ENCODE peak calls at places on chromosome 1, in four cellular contexts. One of them, this sample, is unnamed.

GRCh38 chr1:232622981-232623380 is 7.0 kb downstream of the SIPA1L2 start:
- DNase-seq in IMR-90: no peak
- DNase-seq in H1: peak
- DNase-seq in H9: peak
- DNase-seq in this sample: peak

GRCh38 chr1:35832515-35832914 is 24.7 kb downstream of the AGO4 start:
- DNase-seq in H9: no peak
- DNase-seq in IMR-90: peak
- DNase-seq in H1: no peak
- DNase-seq in this sample: no peak

GRCh38 chr1:90149101-90149500 is 154.2 kb downstream of the ZNF326 start:
- DNase-seq in H1: no peak
- DNase-seq in H9: no peak
- DNase-seq in IMR-90: no peak
- DNase-seq in this sample: no peak

GRCh38 chr1:245822997-245823396 is 668.2 kb downstream of the KIF26B start:
- DNase-seq in IMR-90: peak
- DNase-seq in H9: no peak
- DNase-seq in H1: no peak
- DNase-seq in this sample: peak

GRCh38 chr1:110581637-110582036 is 24.5 kb downstream of the KCNA2 start:
- DNase-seq in H1: no peak
- DNase-seq in IMR-90: no peak
- DNase-seq in H9: no peak
- DNase-seq in this sample: no peak

GRCh38 chr1:116712510-116712909 is 41.7 kb upstream of the CD2 start:
- DNase-seq in H9: peak
- DNase-seq in IMR-90: no peak
- DNase-seq in H1: no peak
- DNase-seq in this sample: no peak

GRCh38 chr1:219523411-219523810 is 89.5 kb downstream of the ZC3H11B start:
- DNase-seq in IMR-90: no peak
- DNase-seq in H1: no peak
- DNase-seq in H9: no peak
- DNase-seq in this sample: no peak

GRCh38 chr1:221284028-221284427 is 404.8 kb downstream of the HLX start:
- DNase-seq in H9: no peak
- DNase-seq in IMR-90: peak
- DNase-seq in H1: no peak
- DNase-seq in this sample: no peak

GRCh38 chr1:229229137-229229720 is 41.7 kb upstream of the RAB4A start:
- DNase-seq in H1: no peak
- DNase-seq in H9: peak
- DNase-seq in IMR-90: no peak
- DNase-seq in this sample: peak

DNA sequence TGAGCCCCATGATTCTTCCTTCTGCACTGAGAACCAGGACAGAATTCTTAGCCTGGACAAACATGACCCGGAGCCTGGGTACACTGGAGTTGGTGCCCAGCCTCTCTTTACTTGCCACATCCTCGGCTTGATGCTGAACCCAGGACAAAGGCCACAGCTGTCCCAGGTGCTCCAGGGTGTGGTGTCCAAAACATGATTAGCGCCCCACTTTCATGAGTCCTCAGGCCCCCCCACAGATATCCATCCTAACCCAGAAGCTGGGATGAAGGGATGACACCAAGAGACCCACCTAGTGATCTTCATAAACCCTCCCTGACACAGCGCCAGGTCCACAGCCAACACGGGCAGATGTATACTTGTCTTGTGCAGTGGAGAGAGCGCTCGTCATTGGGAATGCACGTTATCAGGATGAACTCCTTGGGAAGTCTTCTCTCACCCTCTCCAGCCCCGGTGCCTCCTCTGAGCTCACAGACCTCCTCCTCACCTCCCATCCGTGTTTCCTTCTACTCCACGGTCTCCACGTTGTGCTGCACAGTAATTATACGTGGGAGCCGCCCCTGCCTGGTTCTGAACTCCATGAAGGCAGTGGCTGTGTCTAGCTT is 3.6 kb downstream of the ABCA4 start:
- DNase-seq in H9: no peak
- DNase-seq in H1: no peak
- DNase-seq in IMR-90: no peak
- DNase-seq in this sample: peak
- H2AFZ ChIP-seq in H9: no peak
- H2AFZ ChIP-seq in H1: peak
- H2AFZ ChIP-seq in IMR-90: no peak
- H2AFZ ChIP-seq in this sample: peak

DNA sequence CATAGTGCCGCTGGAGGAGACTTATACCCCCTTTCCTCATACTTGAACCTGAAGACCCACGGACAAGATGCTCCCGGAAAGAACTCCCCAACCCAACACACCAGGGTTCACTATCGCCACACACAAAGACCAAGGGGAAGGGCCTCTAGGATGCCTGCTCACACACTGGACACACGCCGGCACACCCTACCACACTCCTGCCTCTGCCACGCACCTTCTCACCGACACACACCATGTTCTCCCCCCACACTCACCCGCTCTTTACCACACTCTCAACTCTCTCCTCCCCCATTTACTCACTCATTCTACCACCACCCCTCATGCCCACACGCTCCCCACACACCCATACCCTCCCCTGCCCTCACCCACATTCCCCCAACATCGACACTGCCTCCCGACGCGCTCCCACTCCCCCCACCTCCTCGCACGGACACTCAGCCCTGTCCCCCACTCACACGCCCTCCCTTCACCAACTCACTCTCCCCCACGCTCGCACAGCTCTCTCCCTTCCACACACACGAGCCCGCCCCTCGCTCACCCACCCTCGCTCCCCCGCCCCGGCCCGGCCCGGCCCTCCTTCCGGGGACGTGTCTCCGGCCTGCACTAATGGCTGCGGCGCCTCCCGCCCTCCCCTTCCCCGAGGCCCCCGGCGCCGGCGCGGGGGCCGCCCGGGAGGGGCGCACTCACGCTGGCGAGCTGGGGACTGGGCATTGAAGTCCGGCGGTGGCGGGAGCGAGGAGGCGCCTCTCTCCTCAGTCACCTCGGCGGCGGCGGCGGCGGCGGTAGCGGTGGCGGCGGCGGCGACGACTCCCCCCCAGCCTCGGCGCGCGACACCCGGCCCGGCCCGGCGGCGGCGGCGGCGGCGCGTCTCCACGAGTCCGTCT is 626 bp downstream of the PTP4A2 start:
- DNase-seq in IMR-90: peak
- DNase-seq in H1: no peak
- DNase-seq in H9: peak
- DNase-seq in this sample: peak
- H3K4ac ChIP-seq in IMR-90: peak
- H3K4ac ChIP-seq in H1: peak
- H3K4ac ChIP-seq in H9: no peak
- H3K4ac ChIP-seq in this sample: peak

GRCh38 chr1:26036756-26037281 is 9.1 kb downstream of the SLC30A2 start:
- DNase-seq in H9: no peak
- DNase-seq in H1: no peak
- DNase-seq in IMR-90: no peak
- DNase-seq in this sample: no peak

GRCh38 chr1:26037904-26038303 is 8.0 kb downstream of the SLC30A2 start:
- DNase-seq in IMR-90: no peak
- DNase-seq in H9: no peak
- DNase-seq in H1: no peak
- DNase-seq in this sample: no peak

GRCh38 chr1:26038904-26039303 is 7.0 kb downstream of the SLC30A2 start:
- DNase-seq in IMR-90: no peak
- DNase-seq in H9: no peak
- DNase-seq in H1: no peak
- DNase-seq in this sample: no peak

GRCh38 chr1:26035959-26036755 is 9.8 kb downstream of the SLC30A2 start:
- DNase-seq in H9: peak
- DNase-seq in H1: no peak
- DNase-seq in IMR-90: peak
- DNase-seq in this sample: peak

DNA sequence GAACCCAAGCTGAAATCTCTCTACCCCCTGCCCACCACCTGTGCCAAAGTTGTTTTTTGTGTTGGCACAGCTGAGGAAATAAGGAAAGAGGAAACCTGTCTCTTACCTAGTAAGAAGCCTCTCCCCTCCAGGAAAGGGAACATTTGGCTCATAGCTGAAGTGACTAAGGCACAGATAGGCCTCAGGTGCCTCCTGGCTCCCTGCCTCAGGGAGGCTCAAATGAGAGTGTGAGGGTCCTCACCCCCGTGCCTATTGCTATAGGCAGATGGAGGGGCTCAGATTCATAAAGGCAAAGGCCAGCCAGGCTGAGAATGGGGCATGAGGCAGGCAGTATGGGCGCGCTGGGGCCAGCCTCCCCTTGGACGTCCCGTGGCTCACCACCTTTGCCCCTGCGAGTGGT is 7.4 kb downstream of the SLC30A2 start:
- DNase-seq in H1: no peak
- DNase-seq in H9: no peak
- DNase-seq in IMR-90: no peak
- DNase-seq in this sample: no peak
- H3K14ac ChIP-seq in H1: no peak
- H3K14ac ChIP-seq in H9: no peak
- H3K14ac ChIP-seq in IMR-90: no peak
- H3K14ac ChIP-seq in this sample: peak

GRCh38 chr1:54804471-54805132 is 3.5 kb upstream of the TTC22 start:
- DNase-seq in H9: peak
- DNase-seq in H1: no peak
- DNase-seq in IMR-90: peak
- DNase-seq in this sample: no peak

GRCh38 chr1:54805466-54805865 is 4.3 kb upstream of the TTC22 start:
- DNase-seq in H9: no peak
- DNase-seq in H1: no peak
- DNase-seq in IMR-90: no peak
- DNase-seq in this sample: no peak

GRCh38 chr1:54805981-54806381 is 4.9 kb upstream of the TTC22 start:
- DNase-seq in H1: no peak
- DNase-seq in H9: peak
- DNase-seq in IMR-90: no peak
- DNase-seq in this sample: no peak

GRCh38 chr1:54800899-54801759 is at the start of gene TTC22:
- DNase-seq in H9: peak
- DNase-seq in IMR-90: no peak
- DNase-seq in H1: no peak
- DNase-seq in this sample: peak

DNA sequence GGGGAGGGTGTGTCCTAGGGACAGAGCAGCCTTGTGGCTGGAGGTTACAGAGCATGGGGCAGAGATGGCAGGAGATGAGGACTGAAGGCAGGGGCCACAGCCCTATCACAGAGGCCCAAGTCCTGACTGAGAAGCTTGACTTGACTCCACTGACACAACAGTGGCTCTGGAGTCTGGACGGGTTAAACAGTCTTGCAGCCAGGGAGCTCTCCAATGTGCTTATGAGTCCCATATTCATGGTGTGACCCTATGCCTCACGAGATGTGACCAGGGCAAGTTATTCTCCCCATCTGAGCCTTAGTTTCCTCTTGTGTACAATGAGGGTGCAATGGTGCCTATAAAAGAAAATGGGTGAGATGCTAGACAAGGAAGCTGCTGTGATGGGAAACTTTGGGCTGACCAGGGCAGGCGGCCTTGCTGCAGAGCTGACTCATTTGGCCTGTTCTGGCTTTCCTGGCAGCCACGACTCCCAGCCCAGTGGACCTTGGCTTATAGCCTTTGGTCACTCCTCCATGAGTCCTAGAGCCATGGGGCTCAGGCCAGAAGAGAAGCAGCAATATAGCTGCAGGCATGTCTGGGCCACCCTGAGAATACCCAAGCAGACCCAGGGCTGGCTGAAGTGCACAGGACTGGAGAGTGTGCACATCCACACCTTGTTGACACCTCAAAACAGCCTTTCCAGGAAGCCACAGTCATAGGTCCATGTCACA is 2.8 kb upstream of the TTC22 start:
- DNase-seq in H1: no peak
- DNase-seq in IMR-90: peak
- DNase-seq in H9: peak
- DNase-seq in this sample: no peak
- H2AFZ ChIP-seq in H1: no peak
- H2AFZ ChIP-seq in IMR-90: peak
- H2AFZ ChIP-seq in H9: no peak
- H2AFZ ChIP-seq in this sample: no peak

GRCh38 chr1:201509601-201510374 is 2.9 kb upstream of the CSRP1 start:
- DNase-seq in H9: no peak
- DNase-seq in IMR-90: no peak
- DNase-seq in H1: no peak
- DNase-seq in this sample: peak

GRCh38 chr1:201511925-201512539 is 5.1 kb upstream of the CSRP1 start:
- DNase-seq in H9: peak
- DNase-seq in IMR-90: no peak
- DNase-seq in H1: no peak
- DNase-seq in this sample: no peak

GRCh38 chr1:201513498-201514243 is 6.7 kb upstream of the CSRP1 start:
- DNase-seq in IMR-90: no peak
- DNase-seq in H1: no peak
- DNase-seq in H9: no peak
- DNase-seq in this sample: no peak

GRCh38 chr1:201510734-201511133 is 3.8 kb upstream of the CSRP1 start:
- DNase-seq in IMR-90: no peak
- DNase-seq in H9: no peak
- DNase-seq in H1: no peak
- DNase-seq in this sample: no peak

DNA sequence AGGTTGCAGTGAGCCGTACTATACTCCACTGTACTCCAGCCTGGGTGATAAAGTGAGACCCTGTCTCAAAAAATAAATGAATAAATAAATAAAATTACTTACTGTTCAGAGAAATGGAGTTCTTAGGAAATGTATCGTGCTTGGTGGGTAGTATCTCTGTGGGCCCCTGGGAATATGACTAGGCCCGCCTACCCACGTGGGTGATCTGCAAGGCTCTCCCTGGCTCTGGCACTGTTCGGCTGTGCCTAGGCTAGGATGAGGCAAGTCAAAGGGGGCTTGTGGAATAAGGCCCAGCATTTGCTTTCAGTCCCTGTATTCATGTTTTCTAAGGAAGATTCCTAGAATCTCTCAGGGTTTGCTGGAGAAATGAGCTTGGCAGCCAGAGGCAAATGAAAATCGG is 4.5 kb upstream of the CSRP1 start:
- DNase-seq in H1: no peak
- DNase-seq in IMR-90: no peak
- DNase-seq in H9: no peak
- DNase-seq in this sample: no peak
- H3K4ac ChIP-seq in H1: no peak
- H3K4ac ChIP-seq in IMR-90: peak
- H3K4ac ChIP-seq in H9: no peak
- H3K4ac ChIP-seq in this sample: peak

DNA sequence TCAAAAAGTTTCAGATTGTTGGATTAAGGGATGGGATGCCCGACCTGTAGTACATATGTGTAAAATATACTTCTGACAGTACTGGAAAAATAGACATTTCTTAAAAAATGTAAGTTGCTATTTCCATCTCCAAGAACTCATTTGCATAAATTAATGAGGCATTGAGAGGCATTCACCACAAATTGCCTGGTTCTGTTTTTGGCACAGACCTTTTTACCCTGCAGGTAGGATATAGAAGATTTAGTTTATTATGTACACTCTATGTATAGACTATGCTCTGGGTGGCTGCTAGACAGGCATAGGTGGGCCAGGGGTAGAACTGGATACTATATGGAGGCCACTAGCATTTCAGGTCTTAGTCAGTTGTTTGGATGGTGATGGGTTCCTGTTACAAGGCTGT is 8.0 kb downstream of the CCDC17 start:
- DNase-seq in H1: no peak
- DNase-seq in IMR-90: no peak
- DNase-seq in H9: no peak
- DNase-seq in this sample: no peak
- H3K14ac ChIP-seq in H1: no peak
- H3K14ac ChIP-seq in IMR-90: no peak
- H3K14ac ChIP-seq in H9: no peak
- H3K14ac ChIP-seq in this sample: no peak

GRCh38 chr1:154384650-154385557 is 20.2 kb upstream of the IL6R start:
- DNase-seq in IMR-90: no peak
- DNase-seq in H9: no peak
- DNase-seq in H1: no peak
- DNase-seq in this sample: no peak
- H2AFZ ChIP-seq in IMR-90: no peak
- H2AFZ ChIP-seq in H9: no peak
- H2AFZ ChIP-seq in H1: peak
- H2AFZ ChIP-seq in this sample: no peak

This sample was measured in trophoblast cell.